ENCODE peak calls at places on chromosome 12, in four cellular contexts. M is K562, X is HL-60, W is GM12878. O is an unnamed sample.

GRCh38 chr12:121793501-121793835 is at the start of gene RHOF:
- DNase-seq in W (no peak), X (no peak), M (no peak), O (no peak)

GRCh38 chr12:79689041-79689476 is 1.7 kb downstream of the PAWR start:
- DNase-seq in W (no peak), X (no peak), M (no peak), O (no peak)

GRCh38 chr12:38056701-38057689 is 259.6 kb upstream of the ALG10B start:
- DNase-seq in M (no peak), W (no peak), X (no peak), O (no peak)

GRCh38 chr12:89486231-89486630 is 38.4 kb downstream of the GALNT4 start:
- DNase-seq in W (no peak), X (no peak), M (no peak), O (no peak)

GRCh38 chr12:55940065-55940732 is 9.2 kb downstream of the DGKA start:
- DNase-seq in W (peak), M (peak), X (peak), O (peak)

GRCh38 chr12:67651380-67651695 is 2.8 kb downstream of the DYRK2 start:
- DNase-seq in M (no peak), W (no peak), X (no peak), O (no peak)

GRCh38 chr12:50933459-50934124 is 18.8 kb upstream of the HIGD1C start:
- DNase-seq in M (peak), X (no peak), W (no peak), O (no peak)

GRCh38 chr12:127327986-127328385 is 939.0 kb upstream of the TMEM132C start:
- DNase-seq in W (no peak), X (no peak), M (no peak), O (no peak)

GRCh38 chr12:102896067-102896466 is 21.0 kb downstream of the PAH start:
- DNase-seq in M (peak), X (no peak), W (no peak), O (no peak)

GRCh38 chr12:24746021-24746671 is 202.8 kb downstream of the BCAT1 start:
- DNase-seq in W (no peak), M (no peak), X (no peak), O (no peak)

GRCh38 chr12:59650594-59651229 is 54.9 kb downstream of the SLC16A7 start:
- DNase-seq in W (no peak), X (no peak), M (no peak), O (no peak)

GRCh38 chr12:109134186-109134917 is 18.0 kb downstream of the ACACB start:
- DNase-seq in M (peak), X (no peak), W (no peak), O (no peak)

GRCh38 chr12:450438-450837 is 9.3 kb upstream of the B4GALNT3 start:
- DNase-seq in X (no peak), M (peak), W (no peak), O (no peak)

GRCh38 chr12:96438330-96438729 is 38.1 kb upstream of the CDK17 start:
- DNase-seq in W (no peak), X (no peak), M (no peak), O (no peak)

GRCh38 chr12:96434107-96434506 is 33.9 kb upstream of the CDK17 start:
- DNase-seq in M (no peak), W (no peak), X (peak), O (no peak)

GRCh38 chr12:96431067-96431466 is 30.8 kb upstream of the CDK17 start:
- DNase-seq in W (no peak), X (no peak), M (no peak), O (no peak)

GRCh38 chr12:96441811-96442210 is 41.6 kb upstream of the CDK17 start:
- DNase-seq in M (no peak), X (no peak), W (no peak), O (no peak)

DNA sequence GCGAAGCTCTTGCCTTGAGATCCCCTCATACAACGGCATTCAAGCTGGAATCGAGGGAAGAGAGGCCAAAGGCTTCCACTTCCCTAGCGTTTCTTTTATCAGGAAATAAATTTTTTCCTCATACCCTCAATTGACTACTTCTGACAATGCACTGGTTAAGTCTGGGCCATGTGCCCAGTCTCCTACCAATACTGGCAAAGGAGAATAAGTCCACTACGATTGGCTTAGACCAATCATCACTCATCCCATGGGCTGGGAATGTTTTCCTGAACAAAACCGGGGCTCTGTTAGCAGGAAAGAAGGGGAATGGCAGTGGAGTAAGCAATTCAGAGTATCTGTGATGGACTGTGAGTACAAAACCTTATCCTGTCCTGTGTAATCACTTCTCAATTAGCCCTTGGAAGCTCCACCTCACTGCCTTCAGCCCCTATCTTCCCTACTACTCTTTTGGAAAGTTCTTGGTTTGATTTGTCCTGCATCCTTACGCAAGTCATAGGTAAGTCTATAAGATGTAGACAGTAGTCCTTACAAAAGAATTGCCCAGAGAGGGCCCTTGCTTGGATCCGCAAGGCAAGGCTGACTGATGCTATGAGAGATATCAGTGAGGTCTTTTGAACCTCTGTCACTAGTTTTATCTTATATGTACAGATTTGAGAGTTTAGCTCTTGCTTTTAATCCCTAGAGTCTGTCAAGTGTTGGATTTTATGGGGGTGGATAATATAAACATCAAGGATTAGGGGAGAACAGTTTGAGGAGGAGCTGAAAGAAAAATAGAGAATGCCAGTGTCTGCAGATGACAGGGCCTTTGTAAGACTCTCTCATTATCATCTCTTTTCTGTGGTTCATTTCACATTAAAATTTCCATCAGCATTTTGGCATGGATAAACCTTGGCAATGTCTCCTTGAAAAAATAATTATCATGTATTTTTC is 36.4 kb upstream of the CDK17 start:
- DNase-seq in W (no peak), X (no peak), M (no peak), O (no peak)
- TF ChIP-seq SPI1 in W (no peak), X (no peak), M (no peak), O (no peak)

GRCh38 chr12:124550123-124551089 is 17.0 kb downstream of the NCOR2 start:
- DNase-seq in W (no peak), X (no peak), M (no peak), O (no peak)
- TF ChIP-seq SPI1 in W (no peak), X (no peak), M (no peak), O (no peak)

GRCh38 chr12:111581434-111582132 is 17.5 kb downstream of the ATXN2 start:
- DNase-seq in X (no peak), W (no peak), M (no peak), O (no peak)

GRCh38 chr12:111580119-111580425 is 19.0 kb downstream of the ATXN2 start:
- DNase-seq in W (no peak), X (no peak), M (no peak), O (no peak)

GRCh38 chr12:111578971-111579340 is 20.2 kb downstream of the ATXN2 start:
- DNase-seq in W (no peak), X (no peak), M (no peak), O (no peak)

GRCh38 chr12:111580737-111581136 is 18.4 kb downstream of the ATXN2 start:
- DNase-seq in W (no peak), X (no peak), M (no peak), O (no peak)

DNA sequence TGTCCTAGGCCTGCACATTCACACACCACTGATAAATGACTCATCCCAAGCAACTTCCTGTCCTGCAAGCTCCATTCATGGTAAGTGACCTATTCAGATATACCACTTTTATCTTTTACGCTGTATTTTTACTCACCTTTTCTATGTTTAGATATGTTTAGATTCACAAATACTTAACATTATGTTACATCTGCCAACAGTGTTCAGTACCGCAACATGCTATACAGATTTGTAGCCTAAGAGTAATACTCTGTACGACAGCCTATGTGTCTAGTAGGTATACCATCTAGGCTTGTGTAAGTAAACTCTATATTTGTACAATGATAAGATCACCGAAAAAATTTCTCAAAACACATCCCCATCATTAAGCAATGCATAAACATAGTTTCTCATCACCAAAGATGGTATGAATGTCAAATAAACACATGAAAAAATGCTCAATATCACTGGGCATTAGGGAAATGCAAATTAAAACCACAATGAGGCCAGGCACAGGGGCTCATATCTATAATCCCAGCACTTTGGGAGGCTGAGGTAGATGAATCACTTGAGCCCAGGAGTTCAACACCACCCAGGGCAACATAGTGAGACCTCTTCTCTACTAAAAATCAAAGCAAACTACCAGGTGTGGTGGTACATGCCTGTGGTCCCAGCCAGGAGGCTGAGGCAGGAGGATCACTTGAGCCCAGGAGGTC is 20.7 kb downstream of the ATXN2 start:
- DNase-seq in W (no peak), M (peak), X (peak), O (no peak)
- TF ChIP-seq SPI1 in W (no peak), M (peak), X (no peak), O (no peak)

GRCh38 chr12:112303004-112303403 is 79.2 kb downstream of the HECTD4 start:
- DNase-seq in M (no peak), X (no peak), W (peak), O (peak)
- TF ChIP-seq SPI1 in M (no peak), X (no peak), W (peak), O (peak)

GRCh38 chr12:93825926-93826599 is 148.9 kb downstream of the CRADD start:
- DNase-seq in W (no peak), X (no peak), M (no peak), O (no peak)
- TF ChIP-seq SPI1 in W (no peak), X (no peak), M (no peak), O (no peak)

DNA sequence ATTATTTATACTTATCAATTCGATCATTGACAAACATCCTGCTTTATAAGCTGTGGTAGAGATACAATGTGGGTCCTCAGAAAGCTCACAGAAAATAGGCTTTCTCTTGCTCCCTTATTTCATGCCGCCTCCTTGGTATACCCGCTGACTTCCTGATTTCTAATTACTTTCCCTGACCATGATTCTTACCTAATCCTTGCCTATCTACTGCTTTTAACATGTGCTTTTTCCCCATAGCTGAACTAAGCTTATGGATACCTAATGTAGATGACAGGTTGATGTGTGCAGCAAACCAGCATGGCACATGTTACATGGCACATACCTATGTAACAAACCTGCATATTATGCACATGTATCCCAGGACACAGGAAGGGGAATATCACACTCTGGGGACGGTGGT is 65.1 kb downstream of the ITPR2 start:
- DNase-seq in X (no peak), W (no peak), M (no peak), O (no peak)
- TF ChIP-seq SPI1 in X (peak), W (no peak), M (no peak), O (no peak)

GRCh38 chr12:3223601-3224529 is 146.7 kb downstream of the TSPAN9 start:
- DNase-seq in M (no peak), W (no peak), X (no peak), O (no peak)

GRCh38 chr12:3226285-3226684 is 149.1 kb downstream of the TSPAN9 start:
- DNase-seq in W (no peak), M (no peak), X (no peak), O (no peak)

GRCh38 chr12:3224530-3224903 is 147.3 kb downstream of the TSPAN9 start:
- DNase-seq in X (no peak), M (no peak), W (no peak), O (no peak)

GRCh38 chr12:3225796-3226180 is 148.6 kb downstream of the TSPAN9 start:
- DNase-seq in M (no peak), X (no peak), W (no peak), O (no peak)

DNA sequence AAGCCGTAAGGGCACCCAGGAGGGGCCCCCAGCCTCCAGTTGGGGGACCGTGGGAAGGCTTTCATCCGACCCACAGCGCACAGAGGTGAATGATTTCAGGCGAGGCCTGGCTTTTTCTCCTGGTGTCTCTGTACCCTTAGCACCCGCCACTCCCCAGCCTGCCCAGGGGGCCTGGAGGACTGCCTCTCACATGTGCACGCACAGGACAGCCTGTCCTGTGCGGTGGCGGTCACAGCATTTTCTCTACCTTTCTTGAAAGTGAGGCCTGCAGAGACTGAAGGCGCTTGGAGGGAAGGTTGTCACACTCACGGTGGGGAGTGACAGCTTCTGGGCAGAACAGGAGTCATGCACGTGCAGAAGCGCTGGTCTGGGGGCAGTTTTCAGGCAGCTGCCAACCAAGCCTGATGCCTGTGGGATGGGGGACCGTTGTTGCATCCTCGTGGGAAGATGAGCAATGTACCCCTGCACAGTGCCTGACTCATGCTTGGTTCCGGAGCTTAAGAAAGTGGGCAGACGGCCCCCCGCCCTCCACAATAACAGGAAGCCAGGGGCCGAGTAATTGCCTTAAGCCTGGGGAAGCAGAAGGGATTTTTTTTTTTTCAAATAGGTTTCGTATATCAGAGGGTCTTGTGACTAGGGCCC is 148.1 kb downstream of the TSPAN9 start:
- DNase-seq in W (no peak), M (no peak), X (no peak), O (no peak)
- TF ChIP-seq SPI1 in W (no peak), M (no peak), X (no peak), O (no peak)

O was measured in GM12891.